ENCODE peak calls at places on chromosomes 13 and 19, in five cellular contexts. I is tibial artery, B is heart left ventricle, L is mucosa of descending colon, V is tibial nerve. A is an unnamed sample. For H3K4me1, the result is how much of the 10 kb centered on the place peaks cover.

GRCh38 chr13:73035660-73036059 is 23.1 kb upstream of the KLF5 start:
- DNase-seq in I (no peak), B (no peak), L (no peak), V (no peak), A (no peak)

GRCh38 chr13:75145926-75146325 is 336.0 kb downstream of the TBC1D4 start:
- DNase-seq in I (no peak), B (no peak), L (no peak), V (no peak), A (no peak)

GRCh38 chr19:4447327-4448146 is 10.1 kb downstream of the UBXN6 start:
- DNase-seq in I (no peak), B (no peak), L (no peak), V (no peak), A (no peak)

GRCh38 chr13:99299545-99300341 is 7.5 kb downstream of the GPR183 start:
- DNase-seq in I (no peak), B (no peak), L (no peak), V (no peak), A (no peak)

GRCh38 chr19:18202759-18203407 is 959 bp downstream of the RAB3A start:
- DNase-seq in I (no peak), B (no peak), L (peak), V (no peak), A (peak)

GRCh38 chr13:85080726-85081125 is 718.5 kb downstream of the SLITRK6 start:
- DNase-seq in I (no peak), B (no peak), L (no peak), V (no peak), A (no peak)

GRCh38 chr13:101343128-101343787 is 73.0 kb downstream of the NALCN start:
- DNase-seq in I (no peak), B (no peak), L (no peak), V (no peak), A (no peak)

GRCh38 chr19:11179716-11180297 is 17.5 kb downstream of the KANK2 start:
- DNase-seq in I (no peak), B (no peak), L (no peak), V (no peak), A (no peak)

GRCh38 chr13:95236774-95237173 is 64.5 kb downstream of the ABCC4 start:
- DNase-seq in I (no peak), B (no peak), L (no peak), V (no peak), A (no peak)

GRCh38 chr19:57099199-57099661 is 20.6 kb upstream of the USP29 start:
- DNase-seq in I (peak), B (peak), L (peak), V (peak), A (peak)

GRCh38 chr13:110397445-110397844 is 90.4 kb downstream of the COL4A2 start:
- DNase-seq in I (peak), B (peak), L (no peak), V (peak), A (no peak)

GRCh38 chr19:14318873-14319272 is 62.4 kb upstream of the ADGRE5 start:
- DNase-seq in I (no peak), B (no peak), L (peak), V (no peak), A (peak)

GRCh38 chr19:57757941-57758340 is 11.3 kb downstream of the ZNF776 start:
- DNase-seq in I (no peak), B (no peak), L (no peak), V (no peak), A (no peak)

GRCh38 chr13:45928196-45928595 is 76.6 kb upstream of the SIAH3 start:
- DNase-seq in I (no peak), B (no peak), L (no peak), V (no peak), A (no peak)

GRCh38 chr19:17184381-17184841 is 30.7 kb upstream of the USE1 start:
- DNase-seq in I (no peak), B (no peak), L (no peak), V (no peak), A (no peak)

GRCh38 chr13:67062160-67062559 is 168.0 kb downstream of the PCDH9 start:
- DNase-seq in I (no peak), B (no peak), L (no peak), V (no peak), A (no peak)

GRCh38 chr13:32031025-32031814 is at the start of gene FRY:
- DNase-seq in I (peak), B (peak), L (peak), V (peak), A (peak)

GRCh38 chr13:86684402-86684801 is 885.2 kb upstream of the SLITRK6 start:
- DNase-seq in I (no peak), B (no peak), L (no peak), V (no peak), A (no peak)

DNA sequence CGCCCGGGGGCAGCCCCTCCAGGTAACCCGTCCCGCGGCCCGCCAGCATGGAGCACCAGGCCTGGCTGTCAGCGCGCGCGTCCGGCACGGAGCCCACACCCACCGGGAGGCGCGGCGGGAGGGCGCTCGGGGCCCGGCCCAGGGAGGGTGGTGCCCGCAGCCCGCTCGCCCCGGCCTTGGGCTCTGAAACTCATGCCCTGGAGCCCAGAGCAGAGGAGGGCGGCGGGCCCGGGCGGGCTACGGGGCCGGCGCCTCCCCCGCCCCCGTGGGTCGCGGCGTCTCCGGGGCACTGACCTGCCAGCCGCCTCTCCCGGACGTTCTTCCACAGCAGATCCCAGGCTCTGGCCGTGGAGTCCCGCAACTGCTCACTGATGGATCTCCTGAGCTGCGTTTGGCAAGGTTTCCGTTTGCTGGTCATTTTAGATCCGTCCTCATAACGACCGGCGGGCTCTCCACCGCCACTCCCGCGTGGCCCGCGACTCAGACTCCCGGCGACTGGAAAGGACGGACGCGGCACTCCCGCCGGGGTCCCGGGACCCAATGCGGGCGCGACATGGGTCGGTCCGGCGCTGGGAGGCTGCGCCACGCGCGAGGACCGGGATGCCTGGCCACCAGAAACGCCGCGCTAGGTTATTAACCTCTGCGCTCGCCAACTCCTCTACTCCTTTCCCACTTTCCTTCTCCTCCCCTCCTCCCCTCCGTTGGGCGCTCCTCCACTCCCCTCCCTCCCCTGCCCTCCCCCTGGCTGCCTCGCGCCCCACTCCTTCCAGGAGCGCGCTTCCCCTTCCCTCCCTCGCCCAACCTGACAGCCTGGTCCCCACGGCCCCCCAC is 64.7 kb upstream of the STARD13 start:
- DNase-seq in I (peak), B (peak), L (peak), V (peak), A (peak)
- H3K4me3 ChIP-seq in I (peak), B (peak), L (peak), V (peak), A (peak)

GRCh38 chr19:38840583-38840968 is 9.0 kb upstream of the ECH1 start:
- DNase-seq in I (no peak), B (no peak), L (no peak), V (no peak), A (no peak)
- H3K4me1 ChIP-seq in I (under half), B (under half), L (under half), V (under half), A (under half)

GRCh38 chr19:35615036-35615435 is 2.5 kb downstream of the HAUS5 start:
- DNase-seq in I (no peak), B (no peak), L (no peak), V (no peak), A (no peak)

GRCh38 chr19:35609881-35610353 is 2.6 kb upstream of the HAUS5 start:
- DNase-seq in I (no peak), B (no peak), L (no peak), V (no peak), A (no peak)

GRCh38 chr19:35612224-35612558 is 344 bp upstream of the HAUS5 start:
- DNase-seq in I (no peak), B (no peak), L (no peak), V (no peak), A (no peak)

GRCh38 chr19:35613574-35613973 is 1.0 kb downstream of the HAUS5 start:
- DNase-seq in I (no peak), B (no peak), L (no peak), V (no peak), A (no peak)

GRCh38 chr19:35612559-35613321 is at the start of gene HAUS5:
- DNase-seq in I (peak), B (peak), L (peak), V (peak), A (peak)
- H3K4me3 ChIP-seq in I (peak), B (peak), L (no peak), V (peak), A (peak)

GRCh38 chr19:6773323-6773931 is 919 bp downstream of the VAV1 start:
- DNase-seq in I (peak), B (peak), L (peak), V (no peak), A (peak)

GRCh38 chr19:6769006-6769637 is 1.9 kb upstream of the SH2D3A start:
- DNase-seq in I (no peak), B (no peak), L (no peak), V (no peak), A (no peak)

GRCh38 chr19:6774821-6775707 is 2.6 kb downstream of the VAV1 start:
- DNase-seq in I (peak), B (no peak), L (no peak), V (no peak), A (peak)

GRCh38 chr19:6772866-6773322 is 386 bp downstream of the VAV1 start:
- DNase-seq in I (no peak), B (no peak), L (no peak), V (no peak), A (no peak)

DNA sequence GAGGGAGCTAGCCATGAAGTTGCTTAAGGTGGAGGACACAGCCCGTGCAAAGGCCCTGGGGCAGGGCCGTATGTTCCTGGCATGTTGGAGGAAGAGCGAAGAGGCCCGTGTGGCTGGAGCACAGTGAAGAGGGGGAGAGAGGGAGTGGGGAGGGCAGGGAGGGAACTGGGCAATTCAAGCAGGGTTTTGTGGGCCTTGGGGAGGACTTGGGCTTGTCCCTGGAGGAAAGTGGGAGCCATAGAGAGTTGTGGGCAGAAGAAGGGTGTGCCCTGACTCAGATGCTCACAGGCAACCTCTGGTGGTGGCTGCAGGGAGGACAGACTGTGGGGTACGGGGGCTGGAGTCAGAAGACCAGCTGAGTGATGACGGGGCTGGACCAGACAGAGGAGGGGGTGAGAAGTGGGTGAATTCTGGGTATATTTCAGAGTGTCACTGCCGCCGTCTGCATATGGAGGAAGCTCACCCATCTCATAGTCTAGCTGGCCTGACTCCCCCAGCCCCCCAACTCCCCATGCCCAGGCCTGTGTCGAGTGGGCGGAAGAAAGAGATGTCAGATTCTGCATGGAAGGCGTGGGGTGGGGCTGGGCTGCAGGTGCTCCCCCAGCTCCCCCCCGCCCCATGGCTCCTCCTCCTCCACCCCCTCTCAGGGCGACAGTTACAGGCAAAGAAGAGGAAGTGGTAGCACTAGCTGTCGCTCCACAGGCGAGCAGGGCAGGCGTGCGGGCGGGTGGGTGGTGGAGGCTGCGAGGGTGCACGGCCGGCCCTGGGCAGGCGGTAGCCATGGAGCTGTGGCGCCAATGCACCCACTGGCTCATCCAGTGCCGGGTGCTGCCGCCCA is at the start of gene VAV1:
- DNase-seq in I (peak), B (peak), L (peak), V (no peak), A (peak)
- H3K4me1 ChIP-seq in I (under half), B (under half), L (under half), V (under half), A (under half)

GRCh38 chr13:41196011-41196410 is 1.6 kb upstream of the KBTBD7 start:
- DNase-seq in I (no peak), B (no peak), L (no peak), V (no peak), A (no peak)

GRCh38 chr13:41196620-41197019 is 2.3 kb upstream of the KBTBD7 start:
- DNase-seq in I (no peak), B (no peak), L (no peak), V (no peak), A (no peak)

GRCh38 chr13:41193919-41194824 is at the start of gene KBTBD7:
- DNase-seq in I (peak), B (peak), L (peak), V (peak), A (peak)

GRCh38 chr13:41188584-41188983 is 5.8 kb downstream of the KBTBD7 start:
- DNase-seq in I (no peak), B (no peak), L (no peak), V (no peak), A (no peak)

GRCh38 chr13:41193469-41193868 is 900 bp downstream of the KBTBD7 start:
- DNase-seq in I (no peak), B (no peak), L (no peak), V (no peak), A (no peak)
- H3K4me3 ChIP-seq in I (peak), B (peak), L (no peak), V (peak), A (peak)

GRCh38 chr19:48569814-48570213 is 17.8 kb downstream of the SULT2B1 start:
- DNase-seq in I (peak), B (no peak), L (no peak), V (no peak), A (no peak)
- H3K4me1 ChIP-seq in I (under half), B (under half), L (under half), V (under half), A (under half)